ENCODE peak calls at places on chromosome 12, in nine cellular contexts. One of them, this sample, is unnamed.

GRCh38 chr12:14384783-14385638 is 19.5 kb downstream of the ATF7IP start:
- DNase-seq in MM.1S: peak
- DNase-seq in ovary: peak
- DNase-seq in OCI-LY7: peak
- DNase-seq in AG04450: peak
- DNase-seq in astrocyte of the cerebellum: peak
- DNase-seq in astrocyte of the spinal cord: peak
- DNase-seq in choroid plexus epithelial cell: peak
- DNase-seq in HFF-Myc: peak
- DNase-seq in this sample: peak

GRCh38 chr12:70534466-70534865 is 102.8 kb downstream of the PTPRB start:
- DNase-seq in MM.1S: no peak
- DNase-seq in ovary: no peak
- DNase-seq in OCI-LY7: no peak
- DNase-seq in AG04450: no peak
- DNase-seq in astrocyte of the cerebellum: no peak
- DNase-seq in astrocyte of the spinal cord: no peak
- DNase-seq in choroid plexus epithelial cell: no peak
- DNase-seq in HFF-Myc: no peak
- DNase-seq in this sample: no peak

GRCh38 chr12:6607751-6608591 is 792 bp upstream of the CHD4 start:
- DNase-seq in MM.1S: peak
- DNase-seq in ovary: peak
- DNase-seq in OCI-LY7: peak
- DNase-seq in AG04450: no peak
- DNase-seq in astrocyte of the cerebellum: no peak
- DNase-seq in astrocyte of the spinal cord: peak
- DNase-seq in choroid plexus epithelial cell: peak
- DNase-seq in HFF-Myc: peak
- DNase-seq in this sample: peak

GRCh38 chr12:58915634-58916033 is 4.7 kb downstream of the LRIG3 start:
- DNase-seq in MM.1S: no peak
- DNase-seq in ovary: peak
- DNase-seq in OCI-LY7: no peak
- DNase-seq in AG04450: no peak
- DNase-seq in astrocyte of the cerebellum: peak
- DNase-seq in astrocyte of the spinal cord: peak
- DNase-seq in choroid plexus epithelial cell: peak
- DNase-seq in HFF-Myc: peak
- DNase-seq in this sample: no peak

GRCh38 chr12:55548756-55549155 is 646 bp upstream of the OR6C4 start:
- DNase-seq in MM.1S: no peak
- DNase-seq in ovary: no peak
- DNase-seq in OCI-LY7: no peak
- DNase-seq in AG04450: no peak
- DNase-seq in astrocyte of the cerebellum: no peak
- DNase-seq in astrocyte of the spinal cord: no peak
- DNase-seq in choroid plexus epithelial cell: no peak
- DNase-seq in HFF-Myc: no peak
- DNase-seq in this sample: no peak

GRCh38 chr12:16359512-16360491 is 12.4 kb downstream of the MGST1 start:
- DNase-seq in MM.1S: peak
- DNase-seq in ovary: no peak
- DNase-seq in OCI-LY7: peak
- DNase-seq in AG04450: no peak
- DNase-seq in astrocyte of the cerebellum: no peak
- DNase-seq in astrocyte of the spinal cord: peak
- DNase-seq in choroid plexus epithelial cell: peak
- DNase-seq in HFF-Myc: no peak
- DNase-seq in this sample: peak

GRCh38 chr12:50647479-50647878 is 116.4 kb upstream of the ATF1 start:
- DNase-seq in MM.1S: no peak
- DNase-seq in ovary: no peak
- DNase-seq in OCI-LY7: no peak
- DNase-seq in AG04450: no peak
- DNase-seq in astrocyte of the cerebellum: no peak
- DNase-seq in astrocyte of the spinal cord: peak
- DNase-seq in choroid plexus epithelial cell: no peak
- DNase-seq in HFF-Myc: no peak
- DNase-seq in this sample: no peak

GRCh38 chr12:62683724-62684501 is 217.3 kb downstream of the MON2 start:
- DNase-seq in MM.1S: no peak
- DNase-seq in ovary: peak
- DNase-seq in OCI-LY7: no peak
- DNase-seq in AG04450: no peak
- DNase-seq in astrocyte of the cerebellum: peak
- DNase-seq in astrocyte of the spinal cord: peak
- DNase-seq in choroid plexus epithelial cell: peak
- DNase-seq in HFF-Myc: no peak
- DNase-seq in this sample: no peak

GRCh38 chr12:130846386-130846785 is 7.3 kb upstream of the STX2 start:
- DNase-seq in MM.1S: no peak
- DNase-seq in ovary: no peak
- DNase-seq in OCI-LY7: no peak
- DNase-seq in AG04450: no peak
- DNase-seq in astrocyte of the cerebellum: no peak
- DNase-seq in astrocyte of the spinal cord: no peak
- DNase-seq in choroid plexus epithelial cell: peak
- DNase-seq in HFF-Myc: peak
- DNase-seq in this sample: no peak

GRCh38 chr12:31003861-31004640 is 69.6 kb upstream of the DDX11 start:
- DNase-seq in MM.1S: no peak
- DNase-seq in ovary: no peak
- DNase-seq in OCI-LY7: no peak
- DNase-seq in AG04450: no peak
- DNase-seq in astrocyte of the cerebellum: no peak
- DNase-seq in astrocyte of the spinal cord: no peak
- DNase-seq in choroid plexus epithelial cell: no peak
- DNase-seq in HFF-Myc: no peak
- DNase-seq in this sample: no peak

GRCh38 chr12:95083471-95083870 is 10.1 kb upstream of the NR2C1 start:
- DNase-seq in MM.1S: no peak
- DNase-seq in ovary: no peak
- DNase-seq in OCI-LY7: no peak
- DNase-seq in AG04450: no peak
- DNase-seq in astrocyte of the cerebellum: no peak
- DNase-seq in astrocyte of the spinal cord: no peak
- DNase-seq in choroid plexus epithelial cell: peak
- DNase-seq in HFF-Myc: no peak
- DNase-seq in this sample: no peak

GRCh38 chr12:8077207-8077606 is 4.9 kb upstream of the NECAP1 start:
- DNase-seq in MM.1S: no peak
- DNase-seq in ovary: no peak
- DNase-seq in OCI-LY7: no peak
- DNase-seq in AG04450: no peak
- DNase-seq in astrocyte of the cerebellum: peak
- DNase-seq in astrocyte of the spinal cord: peak
- DNase-seq in choroid plexus epithelial cell: no peak
- DNase-seq in HFF-Myc: peak
- DNase-seq in this sample: no peak

GRCh38 chr12:13194462-13195110 is 1.9 kb upstream of the EMP1 start:
- DNase-seq in MM.1S: no peak
- DNase-seq in ovary: no peak
- DNase-seq in OCI-LY7: no peak
- DNase-seq in AG04450: no peak
- DNase-seq in astrocyte of the cerebellum: no peak
- DNase-seq in astrocyte of the spinal cord: no peak
- DNase-seq in choroid plexus epithelial cell: peak
- DNase-seq in HFF-Myc: no peak
- DNase-seq in this sample: no peak

GRCh38 chr12:43758247-43758727 is 303 bp downstream of the PUS7L start:
- DNase-seq in MM.1S: peak
- DNase-seq in ovary: no peak
- DNase-seq in OCI-LY7: no peak
- DNase-seq in AG04450: no peak
- DNase-seq in astrocyte of the cerebellum: no peak
- DNase-seq in astrocyte of the spinal cord: no peak
- DNase-seq in choroid plexus epithelial cell: peak
- DNase-seq in HFF-Myc: no peak
- DNase-seq in this sample: peak

GRCh38 chr12:26471560-26471959 is 276.2 kb downstream of the SSPN start:
- DNase-seq in MM.1S: no peak
- DNase-seq in ovary: no peak
- DNase-seq in OCI-LY7: peak
- DNase-seq in AG04450: no peak
- DNase-seq in astrocyte of the cerebellum: peak
- DNase-seq in astrocyte of the spinal cord: peak
- DNase-seq in choroid plexus epithelial cell: peak
- DNase-seq in HFF-Myc: no peak
- DNase-seq in this sample: no peak

GRCh38 chr12:53061404-53062010 is 11.6 kb downstream of the TNS2 start:
- DNase-seq in MM.1S: no peak
- DNase-seq in ovary: peak
- DNase-seq in OCI-LY7: no peak
- DNase-seq in AG04450: no peak
- DNase-seq in astrocyte of the cerebellum: no peak
- DNase-seq in astrocyte of the spinal cord: no peak
- DNase-seq in choroid plexus epithelial cell: peak
- DNase-seq in HFF-Myc: no peak
- DNase-seq in this sample: no peak

GRCh38 chr12:132813443-132813842 is 15.2 kb downstream of the GOLGA3 start:
- DNase-seq in MM.1S: no peak
- DNase-seq in ovary: no peak
- DNase-seq in OCI-LY7: no peak
- DNase-seq in AG04450: no peak
- DNase-seq in astrocyte of the cerebellum: no peak
- DNase-seq in astrocyte of the spinal cord: no peak
- DNase-seq in choroid plexus epithelial cell: no peak
- DNase-seq in HFF-Myc: no peak
- DNase-seq in this sample: no peak
- H3K4me3 ChIP-seq in MM.1S: no peak
- H3K4me3 ChIP-seq in ovary: no peak
- H3K4me3 ChIP-seq in OCI-LY7: no peak
- H3K4me3 ChIP-seq in AG04450: no peak
- H3K4me3 ChIP-seq in astrocyte of the cerebellum: no peak
- H3K4me3 ChIP-seq in astrocyte of the spinal cord: no peak
- H3K4me3 ChIP-seq in choroid plexus epithelial cell: no peak
- H3K4me3 ChIP-seq in HFF-Myc: no peak
- H3K4me3 ChIP-seq in this sample: no peak

DNA sequence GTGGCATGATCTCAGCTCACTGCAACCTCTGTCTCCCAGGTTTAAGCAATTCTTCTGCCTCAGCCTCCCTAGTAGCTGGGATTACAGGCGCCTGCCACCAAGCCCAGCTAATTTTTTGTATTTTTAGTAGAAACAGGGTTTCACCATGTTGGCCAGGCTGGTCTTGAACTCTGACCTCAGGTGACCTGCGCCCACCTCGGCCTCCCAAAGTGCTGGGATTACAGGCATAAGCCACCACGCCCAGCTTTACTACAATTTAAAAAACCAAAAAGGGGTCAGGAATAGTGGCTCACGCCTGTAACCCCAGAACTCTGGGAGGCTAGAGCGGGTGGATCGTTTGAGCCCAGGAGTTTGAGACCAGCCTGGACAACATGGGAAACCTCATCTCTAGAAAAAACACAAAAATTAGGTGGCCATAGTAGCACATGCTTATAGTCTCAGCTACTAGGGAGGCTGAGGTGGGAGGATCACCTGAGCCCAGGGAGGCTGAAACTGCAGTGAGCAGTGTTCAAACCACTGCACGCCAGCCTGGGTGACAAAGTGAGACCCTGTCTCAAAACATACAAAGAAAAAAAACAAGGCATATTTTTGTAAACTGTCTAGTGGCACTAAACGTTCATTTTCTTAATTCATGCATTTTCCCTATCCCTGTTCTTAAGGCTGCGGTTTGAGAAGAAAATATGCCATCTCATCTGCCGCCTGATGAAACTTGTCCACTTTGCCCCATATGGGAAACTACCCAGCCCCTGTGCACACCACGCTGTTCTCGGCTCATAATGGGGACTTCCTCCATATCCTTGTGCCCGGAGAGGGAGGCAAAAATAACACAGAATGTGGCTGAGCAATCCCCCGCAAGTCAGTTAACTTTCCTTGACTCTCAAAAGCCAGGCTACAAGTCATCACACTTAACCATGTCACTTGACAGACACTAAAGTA is 4.3 kb downstream of the RILPL2 start:
- DNase-seq in MM.1S: no peak
- DNase-seq in ovary: no peak
- DNase-seq in OCI-LY7: peak
- DNase-seq in AG04450: no peak
- DNase-seq in astrocyte of the cerebellum: no peak
- DNase-seq in astrocyte of the spinal cord: no peak
- DNase-seq in choroid plexus epithelial cell: no peak
- DNase-seq in HFF-Myc: no peak
- DNase-seq in this sample: no peak
- H3K4me3 ChIP-seq in MM.1S: no peak
- H3K4me3 ChIP-seq in ovary: no peak
- H3K4me3 ChIP-seq in OCI-LY7: peak
- H3K4me3 ChIP-seq in AG04450: no peak
- H3K4me3 ChIP-seq in astrocyte of the cerebellum: no peak
- H3K4me3 ChIP-seq in astrocyte of the spinal cord: no peak
- H3K4me3 ChIP-seq in choroid plexus epithelial cell: no peak
- H3K4me3 ChIP-seq in HFF-Myc: no peak
- H3K4me3 ChIP-seq in this sample: no peak

DNA sequence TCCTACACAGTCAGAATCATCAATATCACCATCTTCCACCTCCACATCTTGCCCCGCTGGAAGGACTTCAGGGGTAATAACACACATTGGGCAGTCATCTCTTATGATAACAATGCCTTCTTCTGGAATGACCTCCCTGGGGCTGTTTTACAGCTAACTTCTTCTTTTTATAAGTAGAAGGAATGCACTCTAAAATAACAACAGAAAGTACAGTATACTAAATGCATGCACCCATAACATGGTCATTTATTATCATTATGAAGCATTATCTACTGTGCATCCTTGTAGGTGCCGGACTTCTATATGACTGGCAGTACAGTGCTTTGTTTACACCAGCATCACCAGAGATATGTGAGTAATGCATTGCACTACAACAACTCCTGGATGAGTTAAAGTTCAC is 19.0 kb upstream of the NUAK1 start:
- DNase-seq in MM.1S: no peak
- DNase-seq in ovary: no peak
- DNase-seq in OCI-LY7: no peak
- DNase-seq in AG04450: no peak
- DNase-seq in astrocyte of the cerebellum: no peak
- DNase-seq in astrocyte of the spinal cord: no peak
- DNase-seq in choroid plexus epithelial cell: no peak
- DNase-seq in HFF-Myc: no peak
- DNase-seq in this sample: no peak
- H3K4me3 ChIP-seq in MM.1S: no peak
- H3K4me3 ChIP-seq in ovary: no peak
- H3K4me3 ChIP-seq in OCI-LY7: no peak
- H3K4me3 ChIP-seq in AG04450: no peak
- H3K4me3 ChIP-seq in astrocyte of the cerebellum: no peak
- H3K4me3 ChIP-seq in astrocyte of the spinal cord: no peak
- H3K4me3 ChIP-seq in choroid plexus epithelial cell: no peak
- H3K4me3 ChIP-seq in HFF-Myc: no peak
- H3K4me3 ChIP-seq in this sample: no peak

DNA sequence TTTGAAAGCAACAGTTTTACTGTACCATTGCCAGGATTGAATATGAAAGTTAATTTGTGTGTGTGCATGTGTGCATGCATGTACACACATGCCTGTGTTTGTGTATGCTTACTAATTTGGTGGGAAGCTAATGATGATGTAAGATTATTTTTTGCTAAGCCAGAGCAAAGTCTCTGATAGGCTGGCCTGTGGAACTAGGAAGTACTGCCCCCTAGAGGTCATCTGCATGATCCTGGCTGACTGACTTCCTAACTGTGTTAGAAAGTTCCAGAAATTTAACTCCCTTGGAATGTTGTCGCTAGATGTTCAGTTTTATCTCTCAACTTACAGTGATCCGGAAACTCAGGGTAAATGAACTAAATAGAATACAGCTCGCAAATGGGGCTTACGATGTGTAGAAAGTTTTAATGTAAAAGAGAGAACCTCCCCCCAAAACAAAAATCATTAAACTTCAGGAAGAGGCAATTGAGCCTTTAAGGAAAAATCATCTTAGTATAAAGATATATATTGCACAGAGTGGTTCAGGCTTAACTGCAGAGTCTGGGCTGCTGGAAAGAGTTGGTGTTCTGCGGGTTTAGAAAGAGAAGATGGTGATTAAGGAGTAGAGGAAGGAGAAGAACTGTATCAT is 34.3 kb upstream of the SLC38A1 start:
- DNase-seq in MM.1S: peak
- DNase-seq in ovary: no peak
- DNase-seq in OCI-LY7: peak
- DNase-seq in AG04450: no peak
- DNase-seq in astrocyte of the cerebellum: peak
- DNase-seq in astrocyte of the spinal cord: peak
- DNase-seq in choroid plexus epithelial cell: peak
- DNase-seq in HFF-Myc: peak
- DNase-seq in this sample: peak
- H3K4me3 ChIP-seq in MM.1S: no peak
- H3K4me3 ChIP-seq in ovary: no peak
- H3K4me3 ChIP-seq in OCI-LY7: no peak
- H3K4me3 ChIP-seq in AG04450: no peak
- H3K4me3 ChIP-seq in astrocyte of the cerebellum: no peak
- H3K4me3 ChIP-seq in astrocyte of the spinal cord: no peak
- H3K4me3 ChIP-seq in choroid plexus epithelial cell: no peak
- H3K4me3 ChIP-seq in HFF-Myc: no peak
- H3K4me3 ChIP-seq in this sample: no peak

This sample was measured in Jurkat, Clone E6-1.